ENCODE peak calls at places on chromosomes 12 and 14, in nine cellular contexts. Q, Y, P, M, R, J, K, L and C are unnamed samples.

GRCh38 chr12:12333980-12334709 is 15.9 kb downstream of the MANSC1 start:
- DNase-seq in Q (peak), Y (peak), P (peak), M (peak), R (peak), J (peak), K (peak), L (no peak), C (no peak)

GRCh38 chr14:50272498-50272897 is 39.5 kb downstream of the L2HGDH start:
- DNase-seq in Q (no peak), Y (no peak), P (no peak), M (no peak), R (no peak), J (no peak), K (no peak), L (no peak), C (no peak)

GRCh38 chr12:66596189-66596588 is 82.7 kb downstream of the GRIP1 start:
- DNase-seq in Q (no peak), Y (no peak), P (no peak), M (no peak), R (no peak), J (no peak), K (no peak), L (no peak), C (no peak)

GRCh38 chr12:94534761-94535613 is 75.3 kb upstream of the CEP83 start:
- DNase-seq in Q (no peak), Y (no peak), P (no peak), M (no peak), R (no peak), J (no peak), K (no peak), L (no peak), C (no peak)

GRCh38 chr14:34874386-34875030 is 652 bp downstream of the BAZ1A start:
- DNase-seq in Q (peak), Y (peak), P (peak), M (peak), R (peak), J (peak), K (peak), L (peak), C (no peak)

GRCh38 chr14:30389134-30389900 is 169.6 kb upstream of the G2E3 start:
- DNase-seq in Q (no peak), Y (no peak), P (no peak), M (no peak), R (no peak), J (peak), K (no peak), L (peak), C (no peak)

GRCh38 chr12:112584266-112584722 is 165.5 kb downstream of the PTPN11 start:
- DNase-seq in Q (no peak), Y (no peak), P (no peak), M (no peak), R (no peak), J (peak), K (no peak), L (no peak), C (no peak)

GRCh38 chr12:26938660-26939185 is 453 bp downstream of the FGFR1OP2 start:
- DNase-seq in Q (no peak), Y (peak), P (no peak), M (no peak), R (peak), J (no peak), K (no peak), L (no peak), C (no peak)

GRCh38 chr12:120453977-120454376 is 7.7 kb downstream of the GATC start:
- DNase-seq in Q (no peak), Y (no peak), P (peak), M (peak), R (peak), J (peak), K (no peak), L (no peak), C (no peak)

GRCh38 chr12:9597365-9597764 is 10.4 kb downstream of the KLRB1 start:
- DNase-seq in Q (no peak), Y (no peak), P (no peak), M (no peak), R (no peak), J (no peak), K (no peak), L (no peak), C (no peak)